ENCODE peak calls at places on chromosomes 16 and 17, in eight cellular contexts. One of them, this sample, is unnamed. For H3K27me3, the result is how much of the 10 kb centered on the place peaks cover.

GRCh38 chr17:72164340-72164739 is 43.5 kb downstream of the SOX9 start:
- DNase-seq in IMR-90: peak
- DNase-seq in PC-3: no peak
- DNase-seq in astrocyte: no peak
- DNase-seq in SK-N-SH: no peak
- DNase-seq in AG04450: no peak
- DNase-seq in Panc1: no peak
- DNase-seq in CD8-positive, alpha-beta T cell: no peak
- DNase-seq in this sample: no peak

GRCh38 chr17:31663576-31663975 is 195.5 kb downstream of the COPRS start:
- DNase-seq in IMR-90: peak
- DNase-seq in SK-N-SH: no peak
- DNase-seq in CD8-positive, alpha-beta T cell: no peak
- DNase-seq in Panc1: no peak
- DNase-seq in PC-3: no peak
- DNase-seq in AG04450: no peak
- DNase-seq in astrocyte: no peak
- DNase-seq in this sample: peak

GRCh38 chr17:64028874-64029464 is 8.5 kb upstream of the ICAM2 start:
- DNase-seq in AG04450: peak
- DNase-seq in Panc1: no peak
- DNase-seq in SK-N-SH: peak
- DNase-seq in astrocyte: peak
- DNase-seq in IMR-90: peak
- DNase-seq in PC-3: peak
- DNase-seq in CD8-positive, alpha-beta T cell: peak
- DNase-seq in this sample: peak

GRCh38 chr17:75515229-75515522 is 161 bp downstream of the CASKIN2 start:
- DNase-seq in astrocyte: no peak
- DNase-seq in PC-3: no peak
- DNase-seq in AG04450: no peak
- DNase-seq in IMR-90: no peak
- DNase-seq in SK-N-SH: no peak
- DNase-seq in CD8-positive, alpha-beta T cell: no peak
- DNase-seq in Panc1: no peak
- DNase-seq in this sample: no peak

GRCh38 chr17:79956853-79957252 is 78.8 kb downstream of the TBC1D16 start:
- DNase-seq in IMR-90: no peak
- DNase-seq in CD8-positive, alpha-beta T cell: no peak
- DNase-seq in astrocyte: no peak
- DNase-seq in AG04450: no peak
- DNase-seq in PC-3: no peak
- DNase-seq in Panc1: no peak
- DNase-seq in SK-N-SH: peak
- DNase-seq in this sample: no peak

GRCh38 chr16:77794586-77794985 is 6.2 kb downstream of the VAT1L start:
- DNase-seq in IMR-90: peak
- DNase-seq in SK-N-SH: no peak
- DNase-seq in Panc1: no peak
- DNase-seq in AG04450: peak
- DNase-seq in astrocyte: peak
- DNase-seq in PC-3: peak
- DNase-seq in CD8-positive, alpha-beta T cell: no peak
- DNase-seq in this sample: no peak

GRCh38 chr17:30433514-30433913 is 43.7 kb upstream of the GOSR1 start:
- DNase-seq in SK-N-SH: no peak
- DNase-seq in Panc1: no peak
- DNase-seq in AG04450: peak
- DNase-seq in CD8-positive, alpha-beta T cell: no peak
- DNase-seq in PC-3: peak
- DNase-seq in astrocyte: peak
- DNase-seq in IMR-90: peak
- DNase-seq in this sample: peak

GRCh38 chr17:74742153-74742515 is 5.1 kb downstream of the RAB37 start:
- DNase-seq in CD8-positive, alpha-beta T cell: peak
- DNase-seq in SK-N-SH: no peak
- DNase-seq in Panc1: no peak
- DNase-seq in IMR-90: peak
- DNase-seq in AG04450: no peak
- DNase-seq in PC-3: peak
- DNase-seq in astrocyte: no peak
- DNase-seq in this sample: peak

DNA sequence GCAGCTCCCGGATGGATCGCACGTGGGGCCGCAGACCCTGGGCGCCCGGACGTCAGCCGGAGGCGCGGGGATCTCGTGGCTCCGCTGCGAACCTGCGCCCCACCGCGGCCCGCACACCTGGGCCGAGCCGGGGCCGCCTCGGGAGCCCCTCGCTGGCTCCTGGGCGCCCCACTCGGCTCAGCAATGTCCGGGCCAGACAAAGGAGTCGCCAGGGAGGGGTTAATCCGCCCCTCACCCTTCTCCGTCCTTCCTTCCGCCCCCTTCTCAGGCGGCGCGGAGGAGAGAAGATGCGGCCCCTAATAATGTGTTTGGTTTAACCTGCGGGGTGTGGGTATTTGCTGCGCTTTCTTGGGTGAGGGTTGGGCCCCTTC is 47.6 kb upstream of the SLC38A10 start:
- DNase-seq in AG04450: no peak
- DNase-seq in CD8-positive, alpha-beta T cell: no peak
- DNase-seq in SK-N-SH: no peak
- DNase-seq in IMR-90: no peak
- DNase-seq in Panc1: no peak
- DNase-seq in astrocyte: no peak
- DNase-seq in PC-3: no peak
- DNase-seq in this sample: no peak
- H3K27me3 ChIP-seq in AG04450: under half
- H3K27me3 ChIP-seq in CD8-positive, alpha-beta T cell: under half
- H3K27me3 ChIP-seq in SK-N-SH: under half
- H3K27me3 ChIP-seq in IMR-90: under half
- H3K27me3 ChIP-seq in Panc1: under half
- H3K27me3 ChIP-seq in astrocyte: under half
- H3K27me3 ChIP-seq in PC-3: under half
- H3K27me3 ChIP-seq in this sample: under half

DNA sequence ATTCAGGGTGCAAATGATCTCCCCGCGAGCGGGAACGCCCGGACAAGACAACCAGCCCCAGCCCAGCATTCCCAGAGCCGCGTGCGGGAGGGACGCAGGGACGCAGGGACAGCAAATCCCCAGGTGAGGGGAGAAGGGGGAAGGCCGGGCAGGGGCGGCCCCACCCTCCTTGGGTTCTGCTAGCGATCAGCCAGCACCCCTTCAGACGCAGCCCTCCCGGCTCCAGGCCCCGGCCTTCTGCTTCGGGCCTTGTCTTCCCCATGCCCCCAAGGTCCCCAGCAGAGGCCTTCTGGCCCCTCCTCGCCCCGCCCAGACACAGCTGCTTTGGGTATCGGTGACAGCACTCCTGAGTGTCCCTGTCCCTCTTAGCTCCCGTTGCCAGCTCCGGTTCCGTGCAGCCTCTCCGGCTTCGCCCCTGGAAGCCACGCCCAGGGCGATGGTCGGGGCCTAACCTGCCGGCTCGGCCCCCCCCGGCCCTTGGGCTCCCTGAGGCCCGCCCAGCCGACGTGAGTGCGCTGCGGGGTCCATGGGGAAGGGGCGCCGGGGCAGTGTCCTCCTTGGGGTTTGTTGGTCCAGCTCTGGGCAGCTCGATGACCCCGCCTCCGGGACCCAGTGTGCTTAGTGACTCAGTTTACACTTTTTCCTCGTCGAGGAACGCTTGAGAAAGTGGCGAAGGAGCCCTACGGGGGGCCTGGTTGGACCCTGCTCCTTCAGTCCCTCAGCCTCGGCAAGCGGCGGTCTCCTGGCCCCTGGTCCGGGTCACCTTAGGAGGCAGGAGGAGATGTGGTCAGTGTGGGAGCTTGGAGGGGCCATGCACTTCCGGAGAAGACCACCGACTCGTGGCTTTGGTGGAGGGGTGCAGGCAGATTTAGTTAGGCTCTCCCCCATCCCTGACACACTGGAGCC is 50.5 kb upstream of the AMZ2 start:
- DNase-seq in AG04450: no peak
- DNase-seq in PC-3: peak
- DNase-seq in IMR-90: no peak
- DNase-seq in CD8-positive, alpha-beta T cell: peak
- DNase-seq in astrocyte: no peak
- DNase-seq in Panc1: no peak
- DNase-seq in SK-N-SH: peak
- DNase-seq in this sample: no peak
- H3K27me3 ChIP-seq in AG04450: half or more
- H3K27me3 ChIP-seq in PC-3: half or more
- H3K27me3 ChIP-seq in IMR-90: half or more
- H3K27me3 ChIP-seq in CD8-positive, alpha-beta T cell: under half
- H3K27me3 ChIP-seq in astrocyte: half or more
- H3K27me3 ChIP-seq in Panc1: under half
- H3K27me3 ChIP-seq in SK-N-SH: half or more
- H3K27me3 ChIP-seq in this sample: under half

GRCh38 chr17:34568953-34569352 is 10.4 kb upstream of the TMEM132E start:
- DNase-seq in SK-N-SH: no peak
- DNase-seq in IMR-90: no peak
- DNase-seq in astrocyte: no peak
- DNase-seq in CD8-positive, alpha-beta T cell: no peak
- DNase-seq in Panc1: no peak
- DNase-seq in AG04450: no peak
- DNase-seq in PC-3: no peak
- DNase-seq in this sample: no peak

GRCh38 chr17:34572483-34572882 is 6.9 kb upstream of the TMEM132E start:
- DNase-seq in AG04450: no peak
- DNase-seq in SK-N-SH: no peak
- DNase-seq in astrocyte: no peak
- DNase-seq in IMR-90: no peak
- DNase-seq in PC-3: no peak
- DNase-seq in Panc1: no peak
- DNase-seq in CD8-positive, alpha-beta T cell: no peak
- DNase-seq in this sample: no peak

GRCh38 chr17:34569591-34569990 is 9.8 kb upstream of the TMEM132E start:
- DNase-seq in astrocyte: no peak
- DNase-seq in SK-N-SH: no peak
- DNase-seq in PC-3: no peak
- DNase-seq in AG04450: no peak
- DNase-seq in IMR-90: no peak
- DNase-seq in CD8-positive, alpha-beta T cell: no peak
- DNase-seq in Panc1: no peak
- DNase-seq in this sample: no peak

GRCh38 chr17:34571428-34572130 is 7.8 kb upstream of the TMEM132E start:
- DNase-seq in PC-3: no peak
- DNase-seq in SK-N-SH: peak
- DNase-seq in AG04450: no peak
- DNase-seq in IMR-90: no peak
- DNase-seq in CD8-positive, alpha-beta T cell: no peak
- DNase-seq in astrocyte: no peak
- DNase-seq in Panc1: no peak
- DNase-seq in this sample: no peak

GRCh38 chr17:34570491-34570890 is 8.9 kb upstream of the TMEM132E start:
- DNase-seq in Panc1: no peak
- DNase-seq in PC-3: no peak
- DNase-seq in astrocyte: no peak
- DNase-seq in IMR-90: no peak
- DNase-seq in SK-N-SH: no peak
- DNase-seq in AG04450: no peak
- DNase-seq in CD8-positive, alpha-beta T cell: no peak
- DNase-seq in this sample: no peak
- H3K27me3 ChIP-seq in Panc1: under half
- H3K27me3 ChIP-seq in PC-3: under half
- H3K27me3 ChIP-seq in astrocyte: under half
- H3K27me3 ChIP-seq in IMR-90: under half
- H3K27me3 ChIP-seq in SK-N-SH: under half
- H3K27me3 ChIP-seq in AG04450: under half
- H3K27me3 ChIP-seq in CD8-positive, alpha-beta T cell: under half
- H3K27me3 ChIP-seq in this sample: half or more

DNA sequence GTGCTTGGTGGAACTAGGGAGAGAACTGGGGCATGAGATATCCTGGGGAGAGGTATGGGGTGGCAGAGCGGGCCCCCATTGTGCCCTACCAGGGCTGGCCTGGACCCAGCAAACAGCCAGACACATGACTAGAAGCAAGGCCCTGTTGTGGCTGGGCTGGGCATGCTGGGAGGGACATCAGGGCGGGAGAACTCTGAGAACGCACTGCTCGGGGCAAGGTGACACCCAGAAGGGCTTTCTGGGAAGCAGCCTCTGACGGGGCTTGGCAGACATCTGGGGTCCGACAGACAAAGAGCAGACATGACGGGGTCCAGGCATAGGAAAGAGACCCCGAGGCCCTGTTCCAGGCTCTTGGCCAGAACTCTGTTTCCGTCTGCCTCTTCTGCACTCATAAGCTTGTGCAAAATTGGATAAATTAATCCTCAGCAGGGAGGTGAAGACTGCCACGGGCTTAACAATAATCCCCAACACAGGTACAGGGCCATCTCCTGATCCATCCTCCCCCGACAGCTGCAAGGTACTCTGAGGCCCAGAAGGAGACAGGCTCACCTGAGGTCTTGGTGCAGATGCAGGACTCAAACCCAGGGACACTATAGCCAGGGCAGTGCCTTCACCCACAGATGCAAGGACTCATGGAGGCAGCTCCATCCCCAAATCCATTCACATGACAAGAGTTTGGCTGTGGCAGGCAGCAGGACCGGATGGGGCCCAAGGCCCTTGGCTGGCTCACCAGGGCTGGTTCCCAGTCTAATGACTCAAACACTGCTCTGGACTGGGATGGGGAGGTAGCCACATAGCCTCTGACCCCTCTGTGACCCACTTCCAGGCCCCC is 5.4 kb downstream of the SREBF1 start:
- DNase-seq in astrocyte: no peak
- DNase-seq in AG04450: no peak
- DNase-seq in Panc1: no peak
- DNase-seq in CD8-positive, alpha-beta T cell: no peak
- DNase-seq in PC-3: no peak
- DNase-seq in SK-N-SH: peak
- DNase-seq in IMR-90: no peak
- DNase-seq in this sample: no peak
- H3K27me3 ChIP-seq in astrocyte: under half
- H3K27me3 ChIP-seq in AG04450: under half
- H3K27me3 ChIP-seq in Panc1: under half
- H3K27me3 ChIP-seq in CD8-positive, alpha-beta T cell: under half
- H3K27me3 ChIP-seq in PC-3: under half
- H3K27me3 ChIP-seq in SK-N-SH: under half
- H3K27me3 ChIP-seq in IMR-90: under half
- H3K27me3 ChIP-seq in this sample: under half

DNA sequence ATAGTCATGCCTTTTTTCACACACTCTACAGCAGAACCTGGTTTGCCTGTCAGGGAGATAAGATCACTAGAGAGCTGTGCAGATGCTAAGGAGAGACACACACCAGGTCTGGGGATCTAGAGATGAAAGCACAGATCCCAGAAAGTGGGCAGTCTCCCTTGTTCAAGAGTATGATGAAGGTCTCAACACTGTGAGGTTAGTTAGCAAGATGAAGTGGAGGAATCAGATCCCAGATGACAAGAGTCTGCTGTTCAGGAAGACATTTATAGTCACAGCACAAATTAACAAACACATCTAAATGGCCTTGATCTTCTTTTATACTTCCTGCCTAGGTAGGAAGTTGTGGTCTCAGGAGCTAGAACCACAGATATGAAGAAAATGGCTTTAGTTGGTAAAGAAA is 23.4 kb upstream of the SKAP1 start:
- DNase-seq in AG04450: no peak
- DNase-seq in Panc1: no peak
- DNase-seq in astrocyte: no peak
- DNase-seq in SK-N-SH: no peak
- DNase-seq in IMR-90: no peak
- DNase-seq in CD8-positive, alpha-beta T cell: no peak
- DNase-seq in PC-3: no peak
- DNase-seq in this sample: no peak
- H3K27me3 ChIP-seq in AG04450: under half
- H3K27me3 ChIP-seq in Panc1: under half
- H3K27me3 ChIP-seq in astrocyte: under half
- H3K27me3 ChIP-seq in SK-N-SH: half or more
- H3K27me3 ChIP-seq in IMR-90: half or more
- H3K27me3 ChIP-seq in CD8-positive, alpha-beta T cell: under half
- H3K27me3 ChIP-seq in PC-3: under half
- H3K27me3 ChIP-seq in this sample: under half

GRCh38 chr17:45790296-45790922 is 6.3 kb downstream of the CRHR1 start:
- DNase-seq in Panc1: no peak
- DNase-seq in PC-3: peak
- DNase-seq in astrocyte: no peak
- DNase-seq in IMR-90: no peak
- DNase-seq in CD8-positive, alpha-beta T cell: no peak
- DNase-seq in SK-N-SH: no peak
- DNase-seq in AG04450: no peak
- DNase-seq in this sample: no peak
- H3K27me3 ChIP-seq in Panc1: under half
- H3K27me3 ChIP-seq in PC-3: half or more
- H3K27me3 ChIP-seq in astrocyte: under half
- H3K27me3 ChIP-seq in IMR-90: half or more
- H3K27me3 ChIP-seq in CD8-positive, alpha-beta T cell: under half
- H3K27me3 ChIP-seq in SK-N-SH: half or more
- H3K27me3 ChIP-seq in AG04450: half or more
- H3K27me3 ChIP-seq in this sample: half or more